ENCODE peak calls at places on chromosomes 7 and 10, in six cellular contexts. J, D, G, H, O and V are unnamed samples.

GRCh38 chr7:143354376-143354775 is 8.1 kb downstream of the FAM131B start:
- DNase-seq in J (no peak), D (no peak), G (no peak), H (no peak), O (no peak), V (no peak)

GRCh38 chr10:24882047-24882698 is 70.2 kb downstream of the PRTFDC1 start:
- DNase-seq in J (no peak), D (no peak), G (no peak), H (no peak), O (no peak), V (no peak)

GRCh38 chr7:136741941-136742340 is 126.5 kb upstream of the CHRM2 start:
- DNase-seq in J (no peak), D (no peak), G (no peak), H (no peak), O (no peak), V (no peak)

GRCh38 chr7:120832803-120833202 is 25.1 kb downstream of the TSPAN12 start:
- DNase-seq in J (no peak), D (no peak), G (no peak), H (no peak), O (peak), V (no peak)

GRCh38 chr10:6781133-6781770 is 201.2 kb upstream of the PRKCQ start:
- DNase-seq in J (no peak), D (no peak), G (no peak), H (no peak), O (no peak), V (no peak)

GRCh38 chr7:26584964-26585650 is 279.3 kb downstream of the SKAP2 start:
- DNase-seq in J (no peak), D (no peak), G (no peak), H (no peak), O (no peak), V (no peak)

GRCh38 chr7:47518827-47519226 is 63.1 kb downstream of the TNS3 start:
- DNase-seq in J (no peak), D (no peak), G (no peak), H (no peak), O (no peak), V (no peak)

GRCh38 chr10:17703706-17704105 is 48.3 kb upstream of the TMEM236 start:
- DNase-seq in J (no peak), D (no peak), G (no peak), H (no peak), O (no peak), V (no peak)

GRCh38 chr10:58028597-58029366 is 238.9 kb downstream of the IPMK start:
- DNase-seq in J (no peak), D (no peak), G (no peak), H (no peak), O (no peak), V (no peak)

GRCh38 chr10:6478722-6479121 is 101.4 kb downstream of the PRKCQ start:
- DNase-seq in J (no peak), D (no peak), G (no peak), H (no peak), O (peak), V (no peak)

GRCh38 chr7:95470452-95470851 is 15.3 kb upstream of the ASB4 start:
- DNase-seq in J (peak), D (no peak), G (no peak), H (peak), O (peak), V (no peak)

GRCh38 chr7:90570373-90570959 is 25.7 kb upstream of the CDK14 start:
- DNase-seq in J (no peak), D (no peak), G (no peak), H (no peak), O (no peak), V (no peak)

GRCh38 chr10:125774144-125774543 is 1.5 kb downstream of the MMP21 start:
- DNase-seq in J (no peak), D (no peak), G (no peak), H (no peak), O (no peak), V (no peak)

GRCh38 chr10:79028056-79028430 is 40.7 kb upstream of the ZMIZ1 start:
- DNase-seq in J (no peak), D (no peak), G (no peak), H (no peak), O (no peak), V (no peak)

GRCh38 chr10:24966962-24967361 is 14.6 kb upstream of the PRTFDC1 start:
- DNase-seq in J (no peak), D (no peak), G (no peak), H (no peak), O (no peak), V (no peak)

GRCh38 chr7:22782616-22783232 is 39.9 kb downstream of the TOMM7 start:
- DNase-seq in J (peak), D (no peak), G (peak), H (peak), O (peak), V (peak)

GRCh38 chr7:34928052-34928451 is 109.2 kb downstream of the DPY19L1 start:
- DNase-seq in J (peak), D (peak), G (no peak), H (peak), O (peak), V (peak)

GRCh38 chr7:17239683-17240521 is 58.5 kb upstream of the AHR start:
- DNase-seq in J (no peak), D (no peak), G (no peak), H (no peak), O (no peak), V (no peak)

GRCh38 chr7:5539013-5539411 is 115.4 kb upstream of the TNRC18 start:
- DNase-seq in J (no peak), D (no peak), G (no peak), H (no peak), O (no peak), V (no peak)

GRCh38 chr10:31745612-31746376 is 182.8 kb downstream of the ARHGAP12 start:
- DNase-seq in J (no peak), D (no peak), G (no peak), H (no peak), O (no peak), V (no peak)

GRCh38 chr10:43137971-43138756 is at the start of gene CSGALNACT2:
- DNase-seq in J (peak), D (peak), G (peak), H (peak), O (peak), V (peak)

GRCh38 chr7:127980901-127981300 is 50.3 kb downstream of the LRRC4 start:
- DNase-seq in J (no peak), D (no peak), G (no peak), H (no peak), O (no peak), V (no peak)

GRCh38 chr10:33706746-33707145 is 372.3 kb upstream of the NRP1 start:
- DNase-seq in J (no peak), D (no peak), G (no peak), H (no peak), O (no peak), V (no peak)

DNA sequence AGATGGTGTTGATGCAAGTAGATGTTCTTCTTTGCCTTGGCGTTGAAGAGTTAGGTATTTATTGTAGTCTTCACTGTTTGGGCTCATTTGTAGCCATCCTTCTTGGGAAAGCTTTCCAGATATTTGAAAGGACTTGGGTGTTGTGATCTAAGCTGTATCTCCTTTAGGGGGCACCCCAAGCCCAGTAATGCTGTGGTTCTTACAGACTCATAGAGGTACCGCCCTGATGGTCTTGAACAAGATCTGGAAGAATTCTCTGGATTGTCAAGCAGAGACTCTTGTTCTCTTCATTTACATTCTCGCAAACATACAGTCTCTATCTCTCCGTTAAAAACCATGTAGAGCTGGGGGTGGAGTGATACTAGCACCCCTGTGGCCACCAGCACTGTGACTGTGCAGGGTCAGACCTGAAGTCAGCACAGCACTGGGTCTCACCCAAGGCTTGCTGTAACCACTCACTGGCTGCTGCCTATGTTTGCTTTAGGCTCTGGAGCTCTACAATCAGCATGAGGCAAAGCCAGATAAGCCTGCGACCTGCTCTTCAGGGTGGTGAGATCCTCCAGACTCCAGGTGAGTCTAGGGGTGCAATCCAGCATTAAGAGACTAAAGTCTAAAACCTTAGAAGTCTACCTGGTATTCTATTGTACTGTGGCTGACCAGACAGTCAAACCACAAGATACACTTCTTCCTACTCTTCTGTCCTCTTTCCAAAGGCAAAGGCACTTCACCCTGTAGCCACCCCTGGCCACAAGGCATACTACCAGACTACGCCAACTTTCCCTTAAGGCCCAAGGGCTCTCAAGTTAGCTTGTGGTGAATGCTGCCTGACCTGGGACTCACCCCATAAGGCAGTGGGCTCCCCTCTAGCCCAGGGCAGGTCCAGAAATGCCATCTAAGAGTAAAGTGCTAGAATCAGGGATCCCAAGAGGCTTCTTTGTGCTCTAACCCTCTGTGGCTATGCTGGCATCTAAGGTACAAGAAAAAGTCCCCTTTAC is 209.7 kb upstream of the TMEM196 start:
- DNase-seq in J (peak), D (no peak), G (no peak), H (no peak), O (peak), V (peak)
- TF ChIP-seq CTCF in J (peak), D (peak), G (peak), H (no peak), O (peak), V (peak)

DNA sequence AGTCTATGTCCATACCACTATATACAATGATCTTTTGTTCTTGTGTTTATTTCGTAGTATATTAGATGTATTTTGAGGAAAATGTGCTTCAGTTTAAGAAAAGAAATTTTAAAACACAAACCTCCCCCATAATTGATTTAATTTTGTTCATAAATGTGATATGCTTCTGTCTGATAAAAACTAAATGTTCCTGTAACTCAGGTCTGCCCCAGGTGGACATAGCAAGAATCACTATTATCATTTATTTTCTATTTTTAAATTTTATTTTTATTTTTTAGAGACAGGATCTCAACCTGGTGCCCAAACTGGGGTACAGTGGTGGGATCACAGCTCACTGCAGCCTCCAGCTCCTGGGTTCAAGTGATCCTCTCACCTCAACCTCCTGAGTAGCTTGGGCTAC is 43.2 kb downstream of the BEND7 start:
- DNase-seq in J (peak), D (no peak), G (no peak), H (no peak), O (no peak), V (no peak)
- TF ChIP-seq CTCF in J (peak), D (peak), G (peak), H (peak), O (peak), V (peak)

GRCh38 chr7:41051062-41051461 is 651.8 kb downstream of the INHBA start:
- DNase-seq in J (no peak), D (no peak), G (no peak), H (no peak), O (no peak), V (no peak)

GRCh38 chr7:41054960-41055700 is 647.8 kb downstream of the INHBA start:
- DNase-seq in J (no peak), D (no peak), G (no peak), H (no peak), O (no peak), V (no peak)

GRCh38 chr7:41051525-41051924 is 651.4 kb downstream of the INHBA start:
- DNase-seq in J (no peak), D (no peak), G (no peak), H (no peak), O (no peak), V (no peak)

GRCh38 chr7:41052736-41053135 is 650.2 kb downstream of the INHBA start:
- DNase-seq in J (no peak), D (no peak), G (no peak), H (no peak), O (no peak), V (no peak)

DNA sequence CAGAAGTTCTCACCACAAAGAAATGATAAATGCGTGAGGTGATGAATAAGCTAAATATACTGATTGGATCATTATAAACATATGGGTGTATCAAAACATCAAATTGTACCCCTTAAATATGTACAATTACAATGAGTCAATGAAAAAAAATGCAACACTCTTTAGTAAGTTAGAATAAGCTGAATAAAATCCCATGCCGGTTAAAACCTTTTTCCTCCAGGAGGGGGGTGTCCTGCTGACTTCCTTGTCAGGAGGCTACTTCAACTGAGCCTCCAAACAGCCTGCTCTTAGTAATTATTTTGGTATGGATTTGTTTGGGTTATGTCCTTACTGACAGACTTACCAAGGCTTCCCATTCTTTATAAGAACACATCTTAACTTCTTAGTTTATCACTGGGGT is 649.1 kb downstream of the INHBA start:
- DNase-seq in J (no peak), D (no peak), G (no peak), H (no peak), O (no peak), V (no peak)
- TF ChIP-seq CTCF in J (no peak), D (no peak), G (no peak), H (no peak), O (no peak), V (no peak)

GRCh38 chr7:153193144-153193595 is 433.6 kb downstream of the ACTR3B start:
- DNase-seq in J (peak), D (peak), G (no peak), H (peak), O (peak), V (peak)
- TF ChIP-seq CTCF in J (peak), D (peak), G (peak), H (peak), O (peak), V (peak)

DNA sequence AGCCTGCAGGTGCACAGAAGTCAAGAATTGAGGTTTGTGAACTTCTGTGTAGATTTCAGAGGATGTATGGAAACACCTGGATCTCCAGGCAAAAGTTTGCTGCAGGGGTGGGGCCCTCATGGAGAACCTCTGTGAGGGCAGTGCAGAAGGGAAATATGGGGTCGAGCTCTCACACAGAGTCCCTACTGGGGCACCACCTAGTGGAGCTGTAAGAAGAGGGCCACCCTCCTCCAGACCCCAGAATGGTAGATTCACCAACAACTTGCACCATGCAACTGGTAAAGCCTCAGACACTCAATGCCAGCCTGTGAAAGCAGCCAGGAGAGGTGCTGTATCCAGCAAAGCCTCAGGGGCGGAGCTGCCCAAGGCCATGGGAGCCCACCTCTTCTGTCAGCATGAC is 205.8 kb downstream of the CCSER2 start:
- DNase-seq in J (no peak), D (no peak), G (no peak), H (no peak), O (peak), V (no peak)
- TF ChIP-seq CTCF in J (peak), D (peak), G (peak), H (no peak), O (peak), V (no peak)

DNA sequence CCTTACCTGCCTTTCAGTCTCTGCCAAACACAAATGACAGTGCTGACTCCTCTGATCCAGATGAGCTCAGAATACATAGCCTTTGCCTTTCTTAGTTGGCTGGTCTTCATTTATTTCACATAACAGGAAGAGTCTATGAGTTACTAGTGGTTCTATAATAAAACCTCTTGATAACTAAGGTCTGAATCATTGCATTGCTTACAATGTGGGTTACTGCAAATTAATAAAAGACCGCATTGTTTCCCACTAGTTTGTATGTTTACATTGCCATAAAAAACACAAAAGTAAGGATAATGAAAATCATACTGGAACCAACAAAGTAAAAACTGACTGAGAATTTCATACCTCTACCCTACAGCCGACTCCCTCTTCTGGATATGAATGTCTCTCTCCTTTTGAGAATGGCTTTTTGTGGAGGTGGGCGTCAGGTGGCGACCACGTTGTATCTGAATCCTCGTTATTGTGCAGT is 62.0 kb upstream of the AKR1E2 start:
- DNase-seq in J (no peak), D (no peak), G (no peak), H (no peak), O (no peak), V (no peak)
- TF ChIP-seq CTCF in J (no peak), D (no peak), G (no peak), H (no peak), O (no peak), V (no peak)

GRCh38 chr7:111668711-111669110 is 106.4 kb upstream of the IMMP2L start:
- DNase-seq in J (no peak), D (no peak), G (no peak), H (no peak), O (no peak), V (no peak)
- TF ChIP-seq CTCF in J (no peak), D (no peak), G (no peak), H (no peak), O (no peak), V (no peak)

GRCh38 chr10:59553127-59553649 is 156.5 kb downstream of the SLC16A9 start:
- DNase-seq in J (no peak), D (no peak), G (no peak), H (no peak), O (peak), V (no peak)
- TF ChIP-seq CTCF in J (no peak), D (no peak), G (no peak), H (no peak), O (no peak), V (no peak)